ENCODE peak calls at places on chromosomes 6 and 20, in four cellular contexts. K is NT2/D1, S is aorta, J is adrenal gland. A is an unnamed sample. For H3K4me1, the result is how much of the 10 kb centered on the place peaks cover.

GRCh38 chr6:12555267-12555666 is 161.3 kb upstream of the PHACTR1 start:
- DNase-seq in K (no peak), S (no peak), J (no peak), A (no peak)

GRCh38 chr6:161238076-161238869 is 35.6 kb downstream of the AGPAT4 start:
- DNase-seq in K (no peak), S (no peak), J (no peak), A (no peak)

GRCh38 chr20:4324611-4325238 is 309.4 kb upstream of the RNF24 start:
- DNase-seq in K (no peak), S (no peak), J (no peak), A (no peak)

GRCh38 chr6:81901589-81901988 is 149.1 kb upstream of the TENT5A start:
- DNase-seq in K (no peak), S (no peak), J (peak), A (no peak)

GRCh38 chr20:15703171-15703911 is 869.9 kb downstream of the KIF16B start:
- DNase-seq in K (no peak), S (no peak), J (no peak), A (no peak)

GRCh38 chr6:11744753-11745152 is 33.9 kb downstream of the ADTRP start:
- DNase-seq in K (no peak), S (no peak), J (peak), A (no peak)

GRCh38 chr6:110875548-110876169 is 1.1 kb downstream of the AMD1 start:
- DNase-seq in K (no peak), S (peak), J (peak), A (no peak)

GRCh38 chr6:27861861-27862260 is 50.3 kb downstream of the OR2B2 start:
- DNase-seq in K (no peak), S (no peak), J (no peak), A (no peak)

GRCh38 chr20:10689385-10689784 is 15.6 kb upstream of the JAG1 start:
- DNase-seq in K (no peak), S (no peak), J (no peak), A (no peak)

DNA sequence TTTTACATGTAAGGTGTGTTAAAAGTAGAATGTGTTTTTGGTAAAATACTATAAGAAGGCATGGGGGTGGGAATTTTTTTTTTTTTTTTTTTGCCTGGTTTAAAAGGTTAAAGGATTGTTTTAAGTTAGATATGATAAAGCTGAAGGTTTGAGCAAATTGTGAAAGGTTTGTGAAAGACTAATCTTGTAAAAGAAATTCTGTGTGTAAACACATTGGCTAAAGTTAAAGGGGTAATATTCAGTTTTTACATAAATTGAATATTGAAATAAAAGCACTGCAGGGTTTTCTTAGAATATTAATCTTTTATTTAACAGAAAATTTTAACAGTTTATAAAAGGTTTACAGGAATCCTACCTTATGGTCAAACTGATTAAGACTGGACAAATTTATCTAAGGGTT is 105.7 kb downstream of the DTNBP1 start:
- DNase-seq in K (no peak), S (no peak), J (no peak), A (no peak)
- H3K4me1 ChIP-seq in K (under half), S (under half), J (under half), A (under half)

DNA sequence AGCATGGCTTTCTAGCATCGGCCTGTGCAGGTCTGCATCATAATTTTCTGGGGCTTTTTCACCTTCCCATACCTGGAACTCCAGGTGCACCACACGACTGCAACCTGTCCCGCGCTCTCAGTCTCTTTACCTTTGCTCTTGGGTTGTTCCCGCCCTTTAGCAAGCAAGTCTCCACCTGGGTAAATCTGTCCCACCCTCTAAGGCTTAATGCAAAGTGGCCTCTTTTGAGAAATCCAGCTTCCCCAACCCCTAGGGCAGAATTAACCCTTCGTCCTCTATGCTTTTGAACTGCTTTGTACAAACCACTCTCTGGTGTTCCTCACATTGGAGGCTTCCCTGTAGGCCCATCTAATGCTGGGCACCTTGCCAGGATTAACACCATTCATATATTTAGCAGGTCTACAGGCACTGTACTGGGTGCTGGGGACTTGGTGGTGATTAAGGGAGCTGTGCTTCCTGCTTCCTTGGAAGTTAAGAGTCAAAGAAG is 2.8 kb downstream of the ITPR3 start:
- DNase-seq in K (no peak), S (no peak), J (no peak), A (no peak)
- H3K4me3 ChIP-seq in K (no peak), S (no peak), J (no peak), A (no peak)

GRCh38 chr20:57264908-57265648 is 1.4 kb downstream of the BMP7 start:
- DNase-seq in K (no peak), S (no peak), J (no peak), A (no peak)

GRCh38 chr20:57263127-57263609 is 3.3 kb downstream of the BMP7 start:
- DNase-seq in K (no peak), S (no peak), J (no peak), A (no peak)

GRCh38 chr20:57262244-57263126 is 4.0 kb downstream of the BMP7 start:
- DNase-seq in K (no peak), S (no peak), J (no peak), A (no peak)

GRCh38 chr20:57264151-57264792 is 2.2 kb downstream of the BMP7 start:
- DNase-seq in K (no peak), S (no peak), J (no peak), A (no peak)

DNA sequence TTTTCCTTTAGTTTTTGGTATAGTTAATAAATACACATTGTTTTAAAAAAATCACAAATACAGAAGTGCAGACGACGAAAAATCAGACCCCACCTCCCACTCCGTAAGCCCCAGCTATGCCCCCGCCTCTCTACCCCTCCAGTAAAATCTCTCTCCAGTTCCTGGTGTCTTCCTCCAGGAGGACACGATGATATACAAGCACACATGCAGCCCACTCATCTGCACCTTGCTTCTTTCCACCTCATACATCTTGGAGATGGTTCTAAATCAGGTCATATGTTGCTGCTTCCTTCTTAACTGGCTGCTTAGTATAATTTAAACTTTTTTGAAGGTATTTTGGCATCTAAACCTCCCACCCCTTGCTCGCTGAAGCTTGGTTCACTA is 2.7 kb downstream of the BMP7 start:
- DNase-seq in K (no peak), S (no peak), J (no peak), A (no peak)
- H3K4me1 ChIP-seq in K (under half), S (under half), J (under half), A (under half)

GRCh38 chr6:35300848-35301247 is 3.2 kb downstream of the DEF6 start:
- DNase-seq in K (no peak), S (no peak), J (no peak), A (no peak)
- H3K4me3 ChIP-seq in K (no peak), S (no peak), J (no peak), A (no peak)

GRCh38 chr20:32990426-32990825 is 13.8 kb downstream of the SUN5 start:
- DNase-seq in K (no peak), S (peak), J (no peak), A (no peak)
- H3K4me1 ChIP-seq in K (under half), S (under half), J (under half), A (under half)

A was measured in iPS DF 6.9.